ENCODE peak calls at places on chromosomes 13 and 19, in seven cellular contexts. X is astrocyte of the spinal cord; O is activated CD4-positive, alpha-beta T cell treated with anti-CD3 and anti-CD28 coated beads for 1 hour; A is fibroblast of pulmonary artery; V is NCI-H1694 treated with DMSO at 0.1 percent for 48 hours; Z is activated T-helper 1 cell treated with anti-CD3 and anti-CD28 coated beads, Interleukin-2, amount 50 U/mL, for 16 hours; I is CD8-positive, alpha-beta T cell. H is an unnamed sample.
A peak's percentile ranks its signal among the peaks of the same experiment; 100 is the strongest.

GRCh38 chr13:99982021-99982740 is 597 bp downstream of the ZIC2 start:
- DNase-seq in X (peak; percentile 46), V (no peak), O (no peak), Z (no peak), I (no peak), A (no peak), H (no peak)

GRCh38 chr13:103873725-103874124 is 807.5 kb upstream of the SLC10A2 start:
- DNase-seq in V (no peak), I (no peak), O (no peak), A (no peak), X (no peak), Z (no peak), H (no peak)

GRCh38 chr19:35248310-35249145 is at the start of gene LSR:
- DNase-seq in Z (peak; percentile 59), V (no peak), I (peak; percentile 82), X (no peak), O (peak; percentile 63), A (no peak), H (no peak)

GRCh38 chr13:55155046-55155445 is 1985.7 kb upstream of the PRR20A start:
- DNase-seq in Z (no peak), O (no peak), X (no peak), A (no peak), I (no peak), V (no peak), H (no peak)

GRCh38 chr19:27762933-27763332 is 1450.0 kb downstream of the UQCRFS1 start:
- DNase-seq in I (no peak), O (no peak), V (no peak), X (no peak), Z (no peak), A (no peak), H (no peak)

GRCh38 chr13:41580345-41580744 is 123.0 kb downstream of the RGCC start:
- DNase-seq in V (no peak), Z (no peak), O (no peak), X (no peak), I (no peak), A (no peak), H (no peak)

GRCh38 chr19:34574704-34575103 is 93.1 kb downstream of the WTIP start:
- DNase-seq in Z (no peak), I (no peak), X (no peak), A (no peak), O (no peak), V (no peak), H (no peak)

GRCh38 chr19:6070179-6071102 is 39.9 kb downstream of the RFX2 start:
- DNase-seq in V (no peak), X (no peak), Z (no peak), O (no peak), I (no peak), A (no peak), H (no peak)

GRCh38 chr13:92804346-92804745 is 422.3 kb upstream of the GPC6 start:
- DNase-seq in Z (no peak), V (no peak), X (peak; percentile 54), A (peak; percentile 28), O (no peak), I (no peak), H (no peak)

GRCh38 chr19:31002852-31003251 is 346.4 kb downstream of the TSHZ3 start:
- DNase-seq in A (no peak), O (no peak), X (no peak), Z (no peak), I (no peak), V (no peak), H (no peak)

GRCh38 chr19:35080613-35081170 is 34.9 kb upstream of the FXYD3 start:
- DNase-seq in V (no peak), I (no peak), A (no peak), Z (no peak), O (no peak), X (no peak), H (no peak)

GRCh38 chr19:19451429-19452240 is 46.2 kb downstream of the GATAD2A start:
- DNase-seq in I (peak; percentile 36), O (no peak), A (no peak), Z (no peak), X (no peak), V (no peak), H (no peak)

GRCh38 chr13:89733686-89734085 is 1613.8 kb upstream of the MIR17HG start:
- DNase-seq in Z (no peak), V (no peak), I (no peak), O (no peak), X (no peak), A (no peak), H (no peak)

GRCh38 chr13:43545317-43545874 is 241.4 kb downstream of the ENOX1 start:
- DNase-seq in O (no peak), V (no peak), Z (no peak), A (peak; percentile 72), I (no peak), X (peak; percentile 35), H (no peak)

GRCh38 chr13:109707044-109707794 is 79.2 kb downstream of the IRS2 start:
- DNase-seq in A (no peak), I (no peak), Z (no peak), V (no peak), X (no peak), O (no peak), H (peak; percentile 96)

GRCh38 chr19:43776285-43776684 is 4.5 kb downstream of the KCNN4 start:
- DNase-seq in V (no peak), Z (no peak), A (no peak), X (no peak), I (no peak), O (no peak), H (no peak)

GRCh38 chr13:60143775-60144174 is 20.0 kb downstream of the DIAPH3 start:
- DNase-seq in O (no peak), A (peak; percentile 26), X (no peak), V (no peak), I (no peak), Z (no peak), H (no peak)

GRCh38 chr13:60583196-60583908 is 186.3 kb downstream of the TDRD3 start:
- DNase-seq in O (no peak), Z (no peak), A (peak; percentile 67), I (no peak), V (no peak), X (peak; percentile 79), H (no peak)

GRCh38 chr13:48653074-48654054 is at the start of gene CYSLTR2:
- DNase-seq in X (peak; percentile 60), O (no peak), I (no peak), Z (no peak), V (no peak), A (peak; percentile 61), H (no peak)

GRCh38 chr13:68291595-68291994 is 1061.5 kb upstream of the PCDH9 start:
- DNase-seq in V (no peak), O (no peak), I (no peak), X (no peak), A (no peak), Z (no peak), H (no peak)

GRCh38 chr13:51681037-51681678 is 96.9 kb downstream of the WDFY2 start:
- DNase-seq in Z (no peak), O (no peak), V (no peak), A (peak; percentile 72), I (no peak), X (peak; percentile 84), H (peak; percentile 26)

GRCh38 chr19:36775768-36776167 is 3.2 kb upstream of the ZNF850 start:
- DNase-seq in O (no peak), X (no peak), V (no peak), A (no peak), Z (no peak), I (no peak), H (no peak)

GRCh38 chr13:43095771-43096719 is 72.7 kb downstream of the DNAJC15 start:
- DNase-seq in I (no peak), X (no peak), A (peak; percentile 40), O (no peak), Z (no peak), V (no peak), H (no peak)

GRCh38 chr19:52102163-52102562 is 6.6 kb upstream of the ZNF841 start:
- DNase-seq in A (no peak), V (no peak), X (no peak), O (no peak), I (no peak), Z (no peak), H (no peak)

GRCh38 chr19:41998246-41999020 is 4.4 kb upstream of the ATP1A3 start:
- DNase-seq in V (peak; percentile 37), O (no peak), X (no peak), I (peak; percentile 20), Z (no peak), A (peak; percentile 29), H (peak; percentile 29)

GRCh38 chr19:33469171-33470039 is 52.2 kb downstream of the PEPD start:
- DNase-seq in A (no peak), I (no peak), O (no peak), Z (no peak), V (no peak), X (no peak), H (no peak)

GRCh38 chr13:48094404-48094780 is 512 bp downstream of the MED4 start:
- DNase-seq in V (no peak), Z (no peak), X (no peak), A (no peak), O (no peak), I (no peak), H (no peak)

GRCh38 chr13:62453761-62454160 is 1038.1 kb upstream of the PCDH20 start:
- DNase-seq in O (no peak), A (no peak), Z (no peak), V (no peak), I (no peak), X (no peak), H (no peak)

GRCh38 chr19:793775-794174 is 3.5 kb upstream of the PTBP1 start:
- DNase-seq in X (no peak), V (no peak), O (no peak), I (no peak), A (no peak), Z (no peak), H (no peak)

GRCh38 chr19:34962945-34963530 is 991 bp downstream of the ZNF792 start:
- DNase-seq in V (no peak), X (peak; percentile 35), A (peak; percentile 26), O (no peak), I (no peak), Z (no peak), H (no peak)

GRCh38 chr13:87331178-87331577 is 340.0 kb upstream of the SLITRK5 start:
- DNase-seq in I (no peak), X (peak; percentile 39), O (no peak), Z (no peak), A (peak; percentile 1), V (no peak), H (no peak)

GRCh38 chr13:103100795-103101194 is 34.6 kb upstream of the SLC10A2 start:
- DNase-seq in Z (no peak), A (no peak), V (no peak), I (no peak), O (no peak), X (no peak), H (no peak)

GRCh38 chr19:49912965-49913685 is 15.9 kb upstream of the ATF5 start:
- DNase-seq in X (no peak), A (no peak), O (no peak), V (no peak), I (no peak), Z (no peak), H (no peak)

GRCh38 chr19:18321729-18322091 is 1.2 kb downstream of the LSM4 start:
- DNase-seq in V (no peak), A (peak; percentile 29), I (peak; percentile 28), O (no peak), X (peak; percentile 2), Z (no peak), H (no peak)

GRCh38 chr19:38713227-38713649 is 31.0 kb downstream of the CAPN12 start:
- DNase-seq in A (no peak), I (no peak), X (no peak), V (no peak), O (no peak), Z (no peak), H (no peak)

GRCh38 chr19:900302-901111 is 7.2 kb downstream of the RNU6-9 start:
- DNase-seq in O (no peak), A (no peak), X (no peak), Z (no peak), V (no peak), I (peak; percentile 36), H (no peak)

GRCh38 chr19:31145909-31146453 is 203.3 kb downstream of the TSHZ3 start:
- DNase-seq in O (no peak), V (no peak), A (no peak), I (no peak), X (no peak), Z (no peak), H (no peak)